ENCODE peak calls at places on chromosomes 11 and 22, in seven cellular contexts. O, N, U, A, W, V and I are unnamed samples.

GRCh38 chr22:48282804-48283203 is 1520.4 kb downstream of the TBC1D22A start:
- DNase-seq in O (no peak), N (no peak), U (no peak), A (no peak), W (no peak), V (no peak), I (no peak)

GRCh38 chr11:95231881-95232605 is 1.0 kb upstream of the SESN3 start:
- DNase-seq in O (no peak), N (peak), U (peak), A (peak), W (no peak), V (peak), I (no peak)

GRCh38 chr11:6799402-6799801 is at the start of gene OR6A2:
- DNase-seq in O (no peak), N (no peak), U (no peak), A (peak), W (no peak), V (no peak), I (peak)

GRCh38 chr11:47994417-47994816 is 14.1 kb downstream of the PTPRJ start:
- DNase-seq in O (no peak), N (no peak), U (no peak), A (no peak), W (no peak), V (no peak), I (no peak)

GRCh38 chr11:61897387-61898246 is 6.3 kb upstream of the FADS3 start:
- DNase-seq in O (peak), N (peak), U (peak), A (peak), W (peak), V (peak), I (peak)

GRCh38 chr11:9962722-9963121 is 298.8 kb downstream of the SWAP70 start:
- DNase-seq in O (no peak), N (no peak), U (no peak), A (no peak), W (no peak), V (no peak), I (no peak)

GRCh38 chr11:111814567-111814966 is 48.4 kb upstream of the PPP2R1B start:
- DNase-seq in O (no peak), N (no peak), U (peak), A (peak), W (no peak), V (no peak), I (peak)

GRCh38 chr22:49392841-49393510 is 434.7 kb downstream of the BRD1 start:
- DNase-seq in O (no peak), N (no peak), U (no peak), A (no peak), W (no peak), V (no peak), I (no peak)

GRCh38 chr22:30714062-30714461 is 19.4 kb downstream of the OSBP2 start:
- DNase-seq in O (no peak), N (no peak), U (no peak), A (no peak), W (no peak), V (no peak), I (no peak)

GRCh38 chr11:61963282-61964057 is 4.0 kb downstream of the FTH1 start:
- DNase-seq in O (no peak), N (peak), U (peak), A (peak), W (no peak), V (peak), I (peak)

GRCh38 chr22:19904174-19904856 is 37.3 kb upstream of the COMT start:
- DNase-seq in O (no peak), N (no peak), U (no peak), A (no peak), W (no peak), V (no peak), I (no peak)

GRCh38 chr11:105005451-105005845 is 17.5 kb downstream of the CASP5 start:
- DNase-seq in O (no peak), N (no peak), U (no peak), A (no peak), W (no peak), V (no peak), I (no peak)

GRCh38 chr11:124551189-124551588 is 7.7 kb upstream of the OR8B12 start:
- DNase-seq in O (no peak), N (no peak), U (no peak), A (no peak), W (no peak), V (no peak), I (no peak)

GRCh38 chr11:35056391-35057093 is 82.4 kb upstream of the CD44 start:
- DNase-seq in O (no peak), N (no peak), U (no peak), A (no peak), W (no peak), V (no peak), I (no peak)

GRCh38 chr11:96465537-96465936 is 75.7 kb downstream of the JRKL start:
- DNase-seq in O (no peak), N (no peak), U (no peak), A (no peak), W (no peak), V (no peak), I (no peak)

GRCh38 chr11:17740649-17741235 is 6.2 kb downstream of the KCNC1 start:
- DNase-seq in O (no peak), N (no peak), U (no peak), A (no peak), W (no peak), V (no peak), I (no peak)

GRCh38 chr11:2585566-2586090 is 114.2 kb downstream of the KCNQ1OT1 start:
- DNase-seq in O (no peak), N (no peak), U (no peak), A (no peak), W (peak), V (no peak), I (no peak)

GRCh38 chr11:84398017-84398626 is 1112.0 kb upstream of the CCDC90B start:
- DNase-seq in O (no peak), N (peak), U (peak), A (peak), W (no peak), V (no peak), I (no peak)

GRCh38 chr22:48708558-48709245 is 1119.0 kb downstream of the BRD1 start:
- DNase-seq in O (no peak), N (no peak), U (no peak), A (no peak), W (no peak), V (no peak), I (no peak)

GRCh38 chr22:40720538-40721256 is 41.4 kb downstream of the MCHR1 start:
- DNase-seq in O (no peak), N (peak), U (no peak), A (peak), W (no peak), V (no peak), I (no peak)

GRCh38 chr11:47552086-47552580 is 799 bp downstream of the CELF1 start:
- DNase-seq in O (no peak), N (peak), U (peak), A (peak), W (peak), V (peak), I (peak)

GRCh38 chr11:13942908-13943505 is 19.5 kb upstream of the SPON1 start:
- DNase-seq in O (no peak), N (peak), U (peak), A (peak), W (no peak), V (no peak), I (peak)

GRCh38 chr11:47861762-47862161 is 13.6 kb upstream of the NUP160 start:
- DNase-seq in O (no peak), N (peak), U (peak), A (peak), W (no peak), V (no peak), I (peak)

GRCh38 chr11:41039592-41039991 is 419.9 kb downstream of the LRRC4C start:
- DNase-seq in O (no peak), N (no peak), U (no peak), A (no peak), W (no peak), V (no peak), I (no peak)

GRCh38 chr22:46845281-46846153 is 83.1 kb downstream of the TBC1D22A start:
- DNase-seq in O (no peak), N (peak), U (peak), A (peak), W (no peak), V (no peak), I (peak)

GRCh38 chr11:45736424-45736823 is 68.5 kb upstream of the SLC35C1 start:
- DNase-seq in O (no peak), N (no peak), U (peak), A (peak), W (no peak), V (no peak), I (peak)